ENCODE peak calls at places on chromosomes 12 and 14, in five cellular contexts. K is HL-60, N is IMR-90, G is OCI-LY7, D is tibial nerve. W is an unnamed sample.

GRCh38 chr14:56878766-56879165 is 68.5 kb upstream of the OTX2 start:
- DNase-seq in K (no peak), N (no peak), G (no peak), D (no peak), W (no peak)

GRCh38 chr12:122983789-122984515 is 3.5 kb downstream of the ARL6IP4 start:
- DNase-seq in K (no peak), N (no peak), G (no peak), D (no peak), W (no peak)

GRCh38 chr12:18700254-18700653 is 37.6 kb downstream of the PLCZ1 start:
- DNase-seq in K (no peak), N (peak), G (no peak), D (no peak), W (no peak)

GRCh38 chr14:100341301-100342031 is 18.3 kb downstream of the SLC25A47 start:
- DNase-seq in K (peak), N (peak), G (peak), D (no peak), W (peak)

GRCh38 chr12:72272731-72273498 is 745 bp downstream of the TRHDE start:
- DNase-seq in K (no peak), N (peak), G (no peak), D (no peak), W (no peak)

GRCh38 chr12:43836455-43836989 is 641 bp downstream of the TMEM117 start:
- DNase-seq in K (no peak), N (peak), G (no peak), D (peak), W (no peak)

GRCh38 chr12:11717533-11717961 is 68.1 kb downstream of the ETV6 start:
- DNase-seq in K (no peak), N (peak), G (no peak), D (no peak), W (no peak)

GRCh38 chr14:70391493-70392391 is 25.1 kb downstream of the SYNJ2BP start:
- DNase-seq in K (no peak), N (no peak), G (no peak), D (no peak), W (no peak)

GRCh38 chr12:20492251-20492728 is 124.0 kb downstream of the PDE3A start:
- DNase-seq in K (peak), N (peak), G (no peak), D (no peak), W (peak)

GRCh38 chr14:23449314-23449713 is 13.9 kb upstream of the MYH7 start:
- DNase-seq in K (no peak), N (no peak), G (no peak), D (no peak), W (no peak)

GRCh38 chr14:104356738-104357688 is 218.6 kb downstream of the KIF26A start:
- DNase-seq in K (no peak), N (no peak), G (no peak), D (no peak), W (no peak)

GRCh38 chr12:106174876-106175275 is 36.1 kb upstream of the NUAK1 start:
- DNase-seq in K (no peak), N (peak), G (no peak), D (no peak), W (no peak)

GRCh38 chr14:35043046-35043445 is 3.0 kb upstream of the FAM177A1 start:
- DNase-seq in K (peak), N (no peak), G (no peak), D (no peak), W (no peak)

GRCh38 chr14:76955575-76956252 is 72.8 kb downstream of the IRF2BPL start:
- DNase-seq in K (no peak), N (peak), G (peak), D (no peak), W (no peak)

GRCh38 chr14:50333010-50333409 is 20.9 kb downstream of the DMAC2L start:
- DNase-seq in K (peak), N (peak), G (no peak), D (no peak), W (no peak)

GRCh38 chr12:59158066-59158465 is 237.8 kb upstream of the LRIG3 start:
- DNase-seq in K (no peak), N (no peak), G (no peak), D (no peak), W (no peak)

GRCh38 chr14:53140585-53140984 is 12.5 kb downstream of the DDHD1 start:
- DNase-seq in K (no peak), N (no peak), G (no peak), D (no peak), W (no peak)

GRCh38 chr12:6199211-6199530 is 1.0 kb upstream of the CD9 start:
- DNase-seq in K (no peak), N (no peak), G (no peak), D (no peak), W (no peak)

GRCh38 chr12:6201775-6202292 is 1.6 kb downstream of the CD9 start:
- DNase-seq in K (no peak), N (no peak), G (no peak), D (no peak), W (no peak)

GRCh38 chr12:6199531-6200265 is 502 bp upstream of the CD9 start:
- DNase-seq in K (no peak), N (no peak), G (no peak), D (no peak), W (no peak)

GRCh38 chr12:6201199-6201608 is 1.0 kb downstream of the CD9 start:
- DNase-seq in K (no peak), N (no peak), G (no peak), D (no peak), W (no peak)

GRCh38 chr12:6200266-6201198 is at the start of gene CD9:
- DNase-seq in K (no peak), N (no peak), G (no peak), D (peak), W (no peak)
- H3K4me3 ChIP-seq in K (peak), N (peak), G (no peak), D (peak), W (peak)

GRCh38 chr12:33718631-33719030 is 279.0 kb upstream of the SYT10 start:
- DNase-seq in K (no peak), N (no peak), G (no peak), D (no peak), W (no peak)
- TF ChIP-seq CTCF in K (no peak), N (no peak), G (no peak), D (no peak), W (no peak)

GRCh38 chr12:54352022-54352531 is 12.2 kb downstream of the GPR84 start:
- DNase-seq in K (no peak), N (peak), G (no peak), D (no peak), W (no peak)
- H3K4me3 ChIP-seq in K (no peak), N (no peak), G (no peak), D (no peak), W (peak)

DNA sequence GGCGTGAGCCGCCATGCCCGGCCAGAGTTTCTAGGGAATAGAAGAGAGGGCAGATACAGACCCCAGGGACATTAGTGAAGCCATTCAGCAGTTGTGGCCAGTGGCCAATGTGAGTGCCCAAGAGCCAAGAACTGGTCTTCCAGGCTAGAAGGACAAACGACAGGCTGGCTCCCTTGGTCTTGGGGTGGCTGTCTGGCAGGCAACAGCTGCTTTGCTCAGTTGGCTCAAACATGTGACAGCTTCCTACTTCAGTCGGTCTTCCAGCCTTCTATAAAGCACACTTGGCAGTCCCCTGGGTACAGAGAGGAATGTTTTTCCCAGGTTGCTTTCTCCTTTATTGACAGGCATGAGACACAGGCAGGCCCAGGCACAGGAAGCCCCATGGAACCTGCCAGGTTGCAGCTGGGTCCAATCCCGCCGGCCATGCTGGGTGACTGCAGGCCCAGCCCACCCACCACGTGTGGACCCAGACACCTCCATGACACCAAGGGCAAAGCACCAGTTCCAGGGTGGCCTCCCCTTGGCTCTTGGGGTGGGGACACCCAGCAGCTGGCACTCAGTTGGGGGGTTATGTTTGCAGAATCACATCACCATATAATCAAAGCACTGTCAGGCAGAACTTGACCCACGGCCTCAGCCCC is 15.4 kb downstream of the CHGA start:
- DNase-seq in K (no peak), N (no peak), G (no peak), D (no peak), W (no peak)
- TF ChIP-seq CTCF in K (no peak), N (no peak), G (no peak), D (no peak), W (no peak)

GRCh38 chr14:96206461-96206860 is 1.8 kb downstream of the BDKRB2 start:
- DNase-seq in K (no peak), N (no peak), G (peak), D (no peak), W (no peak)
- H3K4me3 ChIP-seq in K (no peak), N (peak), G (no peak), D (peak), W (no peak)

W was measured in thoracic aorta.